ENCODE peak calls at places on chromosomes 16 and 17, in four cellular contexts. V is cardiac muscle cell, W is coronary artery, E is fibroblast of the aortic adventitia. L is an unnamed sample.

GRCh38 chr16:51426276-51426675 is 275.2 kb upstream of the SALL1 start:
- DNase-seq in V (no peak), W (no peak), E (no peak), L (no peak)

GRCh38 chr16:24816688-24817087 is 29.1 kb upstream of the SLC5A11 start:
- DNase-seq in V (no peak), W (no peak), E (no peak), L (no peak)

GRCh38 chr17:60333628-60334031 is 58.3 kb downstream of the USP32 start:
- DNase-seq in V (no peak), W (no peak), E (no peak), L (no peak)

GRCh38 chr17:71260366-71260765 is 860.5 kb upstream of the SOX9 start:
- DNase-seq in V (no peak), W (no peak), E (no peak), L (no peak)

GRCh38 chr17:72534776-72535175 is 414.0 kb downstream of the SOX9 start:
- DNase-seq in V (no peak), W (no peak), E (no peak), L (no peak)

GRCh38 chr17:2043785-2044184 is 2.0 kb downstream of the OVCA2 start:
- DNase-seq in V (no peak), W (no peak), E (peak; percentile 76), L (no peak)

GRCh38 chr17:33038740-33039139 is 47.1 kb downstream of the SPACA3 start:
- DNase-seq in V (peak; percentile 86), W (no peak), E (peak; percentile 49), L (peak; percentile 34)

GRCh38 chr17:63830904-63831491 is 3.5 kb upstream of the FTSJ3 start:
- DNase-seq in V (no peak), W (no peak), E (no peak), L (no peak)

GRCh38 chr17:49971848-49972485 is 3.0 kb downstream of the DLX4 start:
- DNase-seq in V (peak; percentile 29), W (no peak), E (no peak), L (peak; percentile 44)

GRCh38 chr17:57881143-57881542 is 31.3 kb upstream of the MRPS23 start:
- DNase-seq in V (peak; percentile 79), W (no peak), E (peak; percentile 92), L (no peak)

GRCh38 chr17:61333151-61333550 is 66.5 kb upstream of the TBX2 start:
- DNase-seq in V (no peak), W (no peak), E (no peak), L (no peak)

GRCh38 chr16:30741461-30741914 is 6.7 kb upstream of the PHKG2 start:
- DNase-seq in V (peak; percentile 75), W (no peak), E (peak; percentile 83), L (no peak)

GRCh38 chr17:73399056-73399455 is 87.3 kb upstream of the CDC42EP4 start:
- DNase-seq in V (no peak), W (no peak), E (no peak), L (no peak)

GRCh38 chr17:46770818-46771600 is 47.5 kb downstream of the WNT3 start:
- DNase-seq in V (peak; percentile 52), W (no peak), E (no peak), L (peak; percentile 43)

DNA sequence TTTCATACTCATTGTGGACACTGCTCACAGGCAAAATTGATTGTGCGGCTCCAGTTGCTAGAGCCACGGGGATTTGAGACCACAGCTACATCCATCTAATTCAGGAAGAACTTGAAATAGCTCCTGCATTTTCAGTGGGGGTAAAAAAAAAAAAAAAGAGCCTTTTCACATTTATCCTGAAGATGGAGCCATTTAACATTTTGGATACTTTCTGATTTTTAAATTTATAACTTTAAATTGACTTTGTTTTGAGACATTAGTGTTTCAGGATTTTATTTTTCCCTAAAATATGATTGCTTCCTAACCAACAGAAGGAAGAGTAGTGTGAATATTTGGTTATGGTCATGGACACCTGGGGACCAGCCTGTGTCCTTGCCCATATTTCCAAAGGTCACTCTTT is 1080.2 kb upstream of the EEF2KMT start:
- DNase-seq in V (no peak), W (no peak), E (no peak), L (no peak)
- TF ChIP-seq CTCF in V (no peak), W (no peak), E (no peak), L (no peak)

DNA sequence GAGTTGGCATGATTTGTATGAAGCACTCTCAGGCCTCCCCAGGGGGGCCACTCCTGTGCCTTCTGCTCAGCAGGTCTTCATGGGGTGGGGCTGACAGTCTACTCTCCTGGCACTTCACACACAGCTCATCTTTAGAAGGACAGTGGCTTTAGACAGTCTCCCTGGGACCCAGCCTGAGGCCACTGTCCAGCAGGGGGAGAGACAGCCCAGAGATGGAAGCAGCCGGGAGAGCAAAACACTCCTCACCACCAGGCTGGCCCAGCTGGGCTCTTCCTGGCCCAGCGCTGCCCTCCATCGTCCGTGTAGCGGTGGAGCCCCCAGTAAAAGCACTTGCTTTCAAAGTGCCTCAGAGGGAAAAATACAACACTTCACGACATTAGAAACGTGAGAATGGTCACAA is 62.0 kb upstream of the CRHR1 start:
- DNase-seq in V (peak; percentile 7), W (no peak), E (no peak), L (no peak)
- TF ChIP-seq CTCF in V (peak; percentile 33), W (no peak), E (peak; percentile 1), L (no peak)

DNA sequence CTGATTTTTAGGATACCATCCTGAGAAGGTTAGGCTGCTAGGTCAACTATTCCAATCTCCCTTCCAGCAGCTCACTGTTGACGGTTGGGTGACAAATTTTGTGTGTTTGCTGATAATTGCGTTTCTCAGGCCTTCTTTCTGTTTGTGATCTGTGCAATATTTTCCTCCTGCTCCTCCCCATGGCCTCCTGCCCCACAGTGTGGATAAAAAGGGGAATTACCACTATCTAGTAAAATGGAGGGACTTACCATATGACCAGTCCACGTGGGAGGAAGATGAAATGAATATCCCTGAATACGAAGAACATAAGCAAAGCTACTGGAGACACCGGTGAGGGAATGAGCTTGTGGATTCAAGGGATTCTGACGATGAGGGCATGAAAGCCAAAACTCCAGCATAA is 9.2 kb downstream of the CHD3 start:
- DNase-seq in V (peak; percentile 77), W (peak; percentile 60), E (peak; percentile 75), L (peak; percentile 25)
- TF ChIP-seq CTCF in V (peak; percentile 53), W (no peak), E (peak; percentile 62), L (no peak)

GRCh38 chr16:13996778-13997288 is 74.3 kb upstream of the MRTFB start:
- DNase-seq in V (no peak), W (peak; percentile 12), E (no peak), L (no peak)

GRCh38 chr16:13997526-13997925 is 73.6 kb upstream of the MRTFB start:
- DNase-seq in V (no peak), W (peak; percentile 17), E (no peak), L (no peak)

GRCh38 chr16:13992976-13993375 is 73.0 kb downstream of the ERCC4 start:
- DNase-seq in V (no peak), W (peak; percentile 26), E (no peak), L (no peak)

GRCh38 chr16:13994239-13995106 is 74.5 kb downstream of the ERCC4 start:
- DNase-seq in V (no peak), W (peak; percentile 52), E (no peak), L (no peak)

GRCh38 chr16:13995194-13995593 is 75.2 kb downstream of the ERCC4 start:
- DNase-seq in V (no peak), W (peak; percentile 22), E (no peak), L (no peak)
- TF ChIP-seq CTCF in V (no peak), W (no peak), E (no peak), L (no peak)

GRCh38 chr16:60031751-60032150 is 1297.6 kb upstream of the GOT2 start:
- DNase-seq in V (no peak), W (no peak), E (no peak), L (no peak)

GRCh38 chr16:60027351-60027750 is 1293.2 kb upstream of the GOT2 start:
- DNase-seq in V (no peak), W (no peak), E (no peak), L (no peak)
- TF ChIP-seq CTCF in V (no peak), W (no peak), E (no peak), L (no peak)

GRCh38 chr16:10122546-10122945 is 59.7 kb downstream of the GRIN2A start:
- DNase-seq in V (no peak), W (no peak), E (no peak), L (no peak)
- TF ChIP-seq CTCF in V (no peak), W (no peak), E (peak; percentile 39), L (no peak)

DNA sequence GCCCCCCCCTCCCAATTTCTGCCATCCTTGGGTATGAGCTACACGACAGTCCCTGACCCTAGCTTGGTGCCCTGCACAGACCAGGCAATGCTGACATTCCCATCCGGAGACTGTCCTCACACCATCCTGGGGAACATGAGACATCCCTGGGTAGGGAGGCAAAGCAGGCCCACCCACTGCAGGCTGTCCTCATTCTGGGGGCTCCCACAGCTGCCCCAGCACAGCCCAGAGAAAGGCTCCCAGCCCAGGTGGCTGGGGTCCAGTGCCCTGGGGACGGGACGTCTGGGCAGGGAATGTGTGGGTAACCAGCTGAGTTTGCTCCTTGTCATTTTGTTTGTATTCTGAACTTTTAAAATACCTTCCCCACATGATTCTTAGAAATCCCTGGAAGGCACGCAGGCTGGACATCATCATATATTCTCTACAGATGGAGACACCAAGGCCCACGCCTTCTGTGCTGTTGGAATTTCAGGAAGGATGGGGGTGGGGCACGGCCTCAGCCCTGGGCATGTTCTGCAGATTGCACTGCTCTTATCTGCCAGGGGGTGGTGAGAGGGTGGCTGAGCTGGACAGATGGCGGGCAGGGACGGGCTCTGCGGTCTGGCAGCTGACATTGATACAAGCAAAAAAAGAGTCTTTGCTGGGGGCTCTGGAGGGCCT is 28.5 kb downstream of the LRRC75A start:
- DNase-seq in V (peak; percentile 73), W (no peak), E (peak; percentile 55), L (no peak)
- TF ChIP-seq CTCF in V (no peak), W (no peak), E (peak; percentile 19), L (no peak)

L was measured in activated CD8-positive, alpha-beta T cell treated with anti-CD3 and anti-CD28 coated beads for 36 hours.